ENCODE peak calls at places on chromosomes 1 and 21, in ten cellular contexts. A is HFF-Myc, R is GM12865, H is Panc1, Y is cardiac fibroblast, W is psoas muscle, U is ascending aorta, K is sigmoid colon, S is cardiac muscle cell, B is IMR-90. L is an unnamed sample.

GRCh38 chr1:20342294-20343148 is 51.8 kb downstream of the VWA5B1 start:
- DNase-seq in A (no peak), R (no peak), H (no peak), Y (no peak), W (no peak), U (no peak), K (no peak), S (no peak), B (no peak), L (no peak)

GRCh38 chr1:83593073-83593472 is 405.9 kb downstream of the TTLL7 start:
- DNase-seq in A (no peak), R (no peak), H (no peak), Y (no peak), W (no peak), U (no peak), K (no peak), S (no peak), B (no peak), L (no peak)

GRCh38 chr1:201930137-201930536 is 16.2 kb downstream of the LMOD1 start:
- DNase-seq in A (no peak), R (no peak), H (no peak), Y (no peak), W (no peak), U (no peak), K (no peak), S (no peak), B (peak), L (no peak)

GRCh38 chr1:202692959-202693555 is 17.2 kb downstream of the SYT2 start:
- DNase-seq in A (peak), R (peak), H (no peak), Y (peak), W (peak), U (no peak), K (no peak), S (peak), B (peak), L (peak)

GRCh38 chr1:98221926-98222325 is 301.1 kb upstream of the DPYD start:
- DNase-seq in A (no peak), R (no peak), H (no peak), Y (peak), W (no peak), U (no peak), K (no peak), S (no peak), B (no peak), L (no peak)

GRCh38 chr1:235935506-235936224 is 69.0 kb upstream of the LYST start:
- DNase-seq in A (no peak), R (no peak), H (no peak), Y (no peak), W (no peak), U (no peak), K (no peak), S (no peak), B (no peak), L (no peak)

GRCh38 chr1:30447701-30448100 is 275.7 kb downstream of the MATN1 start:
- DNase-seq in A (no peak), R (no peak), H (no peak), Y (no peak), W (no peak), U (no peak), K (no peak), S (no peak), B (no peak), L (no peak)

GRCh38 chr1:19311503-19311930 is 427 bp downstream of the AKR7A2 start:
- DNase-seq in A (no peak), R (no peak), H (no peak), Y (no peak), W (peak), U (no peak), K (peak), S (no peak), B (no peak), L (no peak)

GRCh38 chr21:42556960-42557359 is 43.3 kb downstream of the SLC37A1 start:
- DNase-seq in A (no peak), R (peak), H (no peak), Y (no peak), W (no peak), U (no peak), K (peak), S (no peak), B (no peak), L (no peak)

GRCh38 chr1:30085814-30086770 is 637.3 kb downstream of the MATN1 start:
- DNase-seq in A (no peak), R (peak), H (no peak), Y (peak), W (peak), U (no peak), K (peak), S (peak), B (peak), L (no peak)

GRCh38 chr1:237717121-237717520 is 173.6 kb downstream of the ZP4 start:
- DNase-seq in A (no peak), R (no peak), H (no peak), Y (no peak), W (no peak), U (no peak), K (no peak), S (no peak), B (no peak), L (no peak)

GRCh38 chr1:100353988-100354387 is 1.7 kb downstream of the CDC14A start:
- DNase-seq in A (no peak), R (no peak), H (no peak), Y (no peak), W (no peak), U (no peak), K (no peak), S (peak), B (peak), L (no peak)

GRCh38 chr1:233945573-233945972 is 41.1 kb downstream of the SLC35F3 start:
- DNase-seq in A (no peak), R (peak), H (peak), Y (no peak), W (no peak), U (no peak), K (no peak), S (no peak), B (no peak), L (no peak)

GRCh38 chr1:10508511-10508951 is 33.8 kb downstream of the PEX14 start:
- DNase-seq in A (peak), R (no peak), H (no peak), Y (no peak), W (no peak), U (no peak), K (peak), S (no peak), B (peak), L (no peak)

GRCh38 chr1:8889925-8890785 is 11.7 kb upstream of the ENO1 start:
- DNase-seq in A (no peak), R (no peak), H (no peak), Y (peak), W (peak), U (peak), K (peak), S (no peak), B (peak), L (peak)

GRCh38 chr1:179143332-179143731 is 61.5 kb downstream of the TOR3A start:
- DNase-seq in A (peak), R (no peak), H (peak), Y (peak), W (no peak), U (no peak), K (no peak), S (no peak), B (peak), L (no peak)

GRCh38 chr1:23667411-23667810 is 24.2 kb upstream of the RPL11 start:
- DNase-seq in A (no peak), R (no peak), H (no peak), Y (no peak), W (no peak), U (no peak), K (no peak), S (no peak), B (no peak), L (no peak)

GRCh38 chr1:79472067-79472656 is 465.6 kb upstream of the ADGRL4 start:
- DNase-seq in A (no peak), R (peak), H (no peak), Y (no peak), W (no peak), U (no peak), K (no peak), S (no peak), B (no peak), L (no peak)

GRCh38 chr1:17839641-17840196 is 84.6 kb downstream of the ACTL8 start:
- DNase-seq in A (no peak), R (no peak), H (no peak), Y (no peak), W (no peak), U (no peak), K (no peak), S (no peak), B (no peak), L (no peak)

GRCh38 chr21:33300701-33301631 is 23.8 kb upstream of the IFNAR1 start:
- DNase-seq in A (no peak), R (peak), H (no peak), Y (peak), W (no peak), U (no peak), K (no peak), S (no peak), B (no peak), L (no peak)

GRCh38 chr1:159428536-159428935 is 3.5 kb upstream of the OR10J4 start:
- DNase-seq in A (no peak), R (no peak), H (no peak), Y (peak), W (no peak), U (no peak), K (no peak), S (no peak), B (no peak), L (no peak)

GRCh38 chr1:175043824-175044223 is 20.6 kb upstream of the MRPS14 start:
- DNase-seq in A (no peak), R (no peak), H (no peak), Y (no peak), W (no peak), U (no peak), K (no peak), S (no peak), B (no peak), L (no peak)

GRCh38 chr1:175042650-175043049 is 19.4 kb upstream of the MRPS14 start:
- DNase-seq in A (no peak), R (no peak), H (no peak), Y (no peak), W (no peak), U (no peak), K (no peak), S (no peak), B (no peak), L (no peak)

GRCh38 chr1:175040324-175040910 is 17.2 kb upstream of the MRPS14 start:
- DNase-seq in A (no peak), R (no peak), H (no peak), Y (no peak), W (no peak), U (no peak), K (no peak), S (no peak), B (no peak), L (no peak)

GRCh38 chr1:175045519-175045918 is 22.1 kb upstream of the TNN start:
- DNase-seq in A (no peak), R (no peak), H (no peak), Y (no peak), W (no peak), U (no peak), K (no peak), S (no peak), B (no peak), L (no peak)

GRCh38 chr1:175045097-175045496 is 21.9 kb upstream of the MRPS14 start:
- DNase-seq in A (no peak), R (no peak), H (no peak), Y (no peak), W (no peak), U (no peak), K (no peak), S (no peak), B (no peak), L (no peak)
- H3K4me3 ChIP-seq in A (no peak), R (no peak), H (no peak), Y (no peak), W (no peak), U (no peak), K (no peak), S (no peak), B (no peak), L (no peak)

DNA sequence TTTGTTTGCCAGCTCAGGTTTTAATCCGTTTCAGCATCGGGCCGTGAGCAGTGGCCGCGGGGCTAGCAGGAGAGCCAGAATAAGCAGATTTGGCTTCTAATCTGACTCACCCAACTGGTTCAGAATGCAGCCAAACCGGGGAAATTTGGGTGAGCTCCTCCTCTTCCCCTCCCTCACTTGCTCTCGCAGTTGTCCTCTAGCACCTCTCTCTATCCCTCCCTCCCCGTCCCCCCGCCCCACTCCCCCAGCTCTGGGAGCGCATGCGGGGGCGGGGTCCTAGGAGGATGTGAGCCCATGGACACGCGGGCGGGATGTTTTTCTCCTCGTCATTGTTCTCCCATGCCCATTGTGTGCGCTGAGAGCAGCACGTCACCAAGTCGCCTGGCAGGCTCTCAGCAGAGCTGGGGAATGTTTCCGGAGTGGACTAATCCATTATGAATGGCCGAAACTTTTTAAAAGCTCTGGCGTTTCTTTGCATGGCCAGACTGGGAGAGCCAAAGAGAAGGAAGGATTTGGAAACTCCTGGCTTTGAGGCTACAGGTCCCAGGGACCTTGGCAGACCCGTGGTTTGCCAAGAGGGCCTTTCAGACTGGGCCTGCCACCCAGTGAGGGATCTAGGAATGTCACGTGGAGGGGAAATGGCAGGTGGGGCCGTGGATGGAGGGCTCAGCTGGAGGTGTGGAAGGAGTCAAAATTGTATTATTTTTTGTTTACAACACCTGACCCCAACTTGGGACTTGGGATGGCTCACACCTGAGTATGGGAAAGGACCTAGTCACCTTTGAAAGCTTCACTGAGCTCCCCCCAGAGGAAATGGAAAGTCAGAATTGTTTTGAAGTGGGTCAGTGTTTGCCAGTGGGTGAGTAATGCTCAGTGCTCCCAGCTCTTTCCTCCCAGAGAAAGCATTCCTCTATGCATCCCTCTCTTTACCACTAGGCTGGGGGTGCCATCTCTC is 39.2 kb downstream of the CDK18 start:
- DNase-seq in A (peak), R (no peak), H (peak), Y (peak), W (peak), U (peak), K (peak), S (peak), B (peak), L (peak)
- H3K4me3 ChIP-seq in A (peak), R (no peak), H (peak), Y (peak), W (peak), U (peak), K (no peak), S (peak), B (peak), L (peak)

DNA sequence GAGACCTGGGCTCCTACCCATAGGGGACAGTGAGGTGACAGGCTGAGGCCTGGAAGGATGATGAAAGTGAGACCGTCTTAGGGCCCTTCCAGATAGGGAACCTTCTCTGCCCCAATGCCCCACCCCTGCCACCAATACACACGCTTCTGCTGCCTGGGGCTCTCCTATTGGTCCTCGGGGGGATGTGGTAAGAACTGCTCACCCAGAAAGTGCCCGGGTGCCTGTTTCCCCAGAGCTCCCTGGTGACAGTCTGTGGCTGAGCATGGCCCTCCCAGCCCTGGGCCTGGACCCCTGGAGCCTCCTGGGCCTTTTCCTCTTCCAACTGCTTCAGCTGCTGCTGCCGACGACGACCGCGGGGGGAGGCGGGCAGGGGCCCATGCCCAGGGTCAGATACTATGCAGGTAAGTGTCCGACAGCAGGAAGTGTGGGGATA is 948 bp downstream of the SEMA4A start:
- DNase-seq in A (no peak), R (peak), H (no peak), Y (no peak), W (peak), U (no peak), K (no peak), S (no peak), B (no peak), L (no peak)
- H3K4me3 ChIP-seq in A (no peak), R (peak), H (no peak), Y (no peak), W (no peak), U (no peak), K (no peak), S (no peak), B (no peak), L (no peak)

GRCh38 chr1:223244366-223245103 is 101.5 kb upstream of the TLR5 start:
- DNase-seq in A (no peak), R (peak), H (no peak), Y (peak), W (no peak), U (no peak), K (no peak), S (no peak), B (peak), L (no peak)

GRCh38 chr1:223245411-223245810 is 102.4 kb upstream of the TLR5 start:
- DNase-seq in A (no peak), R (no peak), H (no peak), Y (no peak), W (no peak), U (no peak), K (no peak), S (no peak), B (no peak), L (no peak)

GRCh38 chr1:223248001-223248786 is 105.1 kb upstream of the TLR5 start:
- DNase-seq in A (no peak), R (no peak), H (no peak), Y (no peak), W (no peak), U (no peak), K (no peak), S (no peak), B (no peak), L (no peak)

GRCh38 chr1:223245983-223246382 is 102.9 kb upstream of the TLR5 start:
- DNase-seq in A (no peak), R (no peak), H (no peak), Y (no peak), W (no peak), U (no peak), K (no peak), S (no peak), B (no peak), L (no peak)

DNA sequence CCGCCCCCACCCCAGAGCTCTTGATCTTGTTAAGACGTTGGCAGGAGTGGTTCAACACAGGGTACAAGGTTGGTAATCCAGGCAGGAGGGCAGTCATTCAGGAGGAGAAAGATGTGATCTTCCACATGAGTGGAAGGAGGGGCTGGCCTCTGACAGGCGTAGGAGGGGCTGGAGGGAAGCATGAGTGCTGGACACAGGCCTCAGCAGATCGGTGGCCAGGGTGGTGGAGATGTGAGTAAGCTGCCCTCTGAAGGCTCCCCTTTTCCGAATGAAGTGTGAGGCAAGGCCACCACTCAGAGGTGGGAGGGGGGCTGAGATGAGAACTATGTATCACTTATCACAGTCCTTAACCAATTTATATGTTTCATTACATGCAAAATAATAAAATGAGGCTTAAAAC is 103.4 kb upstream of the TLR5 start:
- DNase-seq in A (no peak), R (no peak), H (no peak), Y (no peak), W (no peak), U (no peak), K (no peak), S (no peak), B (no peak), L (no peak)
- H3K4me3 ChIP-seq in A (no peak), R (no peak), H (no peak), Y (no peak), W (no peak), U (no peak), K (no peak), S (no peak), B (no peak), L (no peak)

GRCh38 chr1:93992190-93992589 is 83.0 kb upstream of the GCLM start:
- DNase-seq in A (no peak), R (no peak), H (no peak), Y (no peak), W (no peak), U (no peak), K (no peak), S (no peak), B (no peak), L (no peak)

GRCh38 chr1:93990010-93990409 is 80.8 kb upstream of the GCLM start:
- DNase-seq in A (no peak), R (no peak), H (no peak), Y (no peak), W (no peak), U (no peak), K (no peak), S (no peak), B (no peak), L (no peak)

GRCh38 chr1:93991269-93991668 is 82.0 kb upstream of the GCLM start:
- DNase-seq in A (no peak), R (no peak), H (no peak), Y (no peak), W (no peak), U (no peak), K (no peak), S (no peak), B (no peak), L (no peak)

GRCh38 chr1:93988634-93989350 is 79.6 kb upstream of the GCLM start:
- DNase-seq in A (no peak), R (no peak), H (no peak), Y (peak), W (no peak), U (no peak), K (no peak), S (no peak), B (peak), L (no peak)

DNA sequence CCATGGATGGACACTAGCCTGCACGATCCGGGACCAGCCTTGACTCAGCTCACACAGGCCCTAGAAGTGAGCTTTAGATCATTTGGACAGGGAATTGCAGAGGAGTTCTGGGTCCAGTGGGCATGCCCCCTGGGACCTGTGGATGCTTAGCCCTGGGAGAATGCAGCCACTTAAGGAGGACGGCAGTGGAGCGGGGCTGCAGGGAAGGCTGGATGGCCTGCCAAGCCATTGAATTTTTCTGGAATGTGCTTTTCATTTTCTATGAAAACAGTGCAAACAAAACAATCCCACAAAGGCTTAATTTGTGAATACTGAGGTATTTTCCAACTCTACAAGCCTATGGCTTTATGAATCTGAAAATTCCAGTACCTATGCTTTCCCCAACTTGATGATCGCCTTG is 80.4 kb upstream of the GCLM start:
- DNase-seq in A (no peak), R (no peak), H (no peak), Y (no peak), W (no peak), U (no peak), K (no peak), S (no peak), B (no peak), L (no peak)
- H3K4me3 ChIP-seq in A (no peak), R (no peak), H (no peak), Y (no peak), W (no peak), U (no peak), K (no peak), S (no peak), B (no peak), L (no peak)

GRCh38 chr1:12063141-12064072 is at the start of gene TNFRSF8:
- DNase-seq in A (no peak), R (peak), H (no peak), Y (peak), W (no peak), U (no peak), K (no peak), S (peak), B (peak), L (no peak)
- H3K4me3 ChIP-seq in A (peak), R (peak), H (no peak), Y (peak), W (no peak), U (no peak), K (no peak), S (peak), B (peak), L (no peak)